ENCODE peak calls at places on chromosomes 1 and 21, in five cellular contexts. S, A, T, N and C are unnamed samples.

GRCh38 chr1:211236633-211237321 is 22.4 kb upstream of the RCOR3 start:
- DNase-seq in S (peak), A (no peak), T (peak), N (no peak), C (peak)

GRCh38 chr1:53604291-53604919 is 134.6 kb downstream of the GLIS1 start:
- DNase-seq in S (no peak), A (no peak), T (no peak), N (no peak), C (no peak)

GRCh38 chr1:26277261-26277661 is 2.6 kb upstream of the SH3BGRL3 start:
- DNase-seq in S (no peak), A (no peak), T (no peak), N (no peak), C (no peak)

GRCh38 chr1:31955917-31956736 is 18.0 kb upstream of the PTP4A2 start:
- DNase-seq in S (peak), A (peak), T (peak), N (peak), C (peak)

GRCh38 chr21:25107708-25108107 is 499.6 kb downstream of the MRPL39 start:
- DNase-seq in S (peak), A (no peak), T (peak), N (no peak), C (peak)

GRCh38 chr1:183023146-183023600 is at the start of gene LAMC1:
- DNase-seq in S (peak), A (peak), T (peak), N (peak), C (peak)

GRCh38 chr21:45549670-45550463 is 7.6 kb upstream of the SLC19A1 start:
- DNase-seq in S (no peak), A (no peak), T (no peak), N (peak), C (no peak)

GRCh38 chr1:94025383-94026340 is 95.3 kb downstream of the ABCA4 start:
- DNase-seq in S (peak), A (no peak), T (peak), N (no peak), C (peak)

GRCh38 chr1:159867322-159868064 is 5.0 kb upstream of the VSIG8 start:
- DNase-seq in S (peak), A (no peak), T (peak), N (no peak), C (peak)

GRCh38 chr1:224177356-224177999 is 5.6 kb upstream of the DEGS1 start:
- DNase-seq in S (no peak), A (no peak), T (no peak), N (no peak), C (no peak)

GRCh38 chr1:223654083-223654482 is 11.4 kb downstream of the CAPN8 start:
- DNase-seq in S (no peak), A (no peak), T (no peak), N (no peak), C (no peak)

GRCh38 chr1:62117416-62117815 is 77.2 kb upstream of the L1TD1 start:
- DNase-seq in S (no peak), A (no peak), T (no peak), N (no peak), C (no peak)

GRCh38 chr1:198212675-198213074 is 55.9 kb downstream of the NEK7 start:
- DNase-seq in S (peak), A (peak), T (peak), N (no peak), C (peak)

GRCh38 chr1:78038071-78038470 is 7.7 kb upstream of the GIPC2 start:
- DNase-seq in S (peak), A (no peak), T (peak), N (no peak), C (peak)

GRCh38 chr1:206041640-206042039 is 11.3 kb upstream of the RHEX start:
- DNase-seq in S (no peak), A (no peak), T (no peak), N (no peak), C (no peak)

GRCh38 chr1:6035719-6036118 is 10.0 kb upstream of the KCNAB2 start:
- DNase-seq in S (no peak), A (no peak), T (no peak), N (no peak), C (no peak)

GRCh38 chr1:6034750-6035096 is 11.0 kb upstream of the KCNAB2 start:
- DNase-seq in S (no peak), A (no peak), T (no peak), N (no peak), C (no peak)

GRCh38 chr1:6033124-6033523 is 12.6 kb upstream of the KCNAB2 start:
- DNase-seq in S (no peak), A (no peak), T (no peak), N (no peak), C (no peak)

GRCh38 chr1:6035265-6035664 is 10.4 kb upstream of the KCNAB2 start:
- DNase-seq in S (no peak), A (no peak), T (no peak), N (no peak), C (no peak)

GRCh38 chr1:6033986-6034749 is 11.5 kb upstream of the KCNAB2 start:
- DNase-seq in S (peak), A (peak), T (peak), N (peak), C (no peak)
- H3K4me3 ChIP-seq in S (no peak), A (no peak), T (no peak), N (no peak), C (no peak)

GRCh38 chr1:234733427-234733826 is 123.4 kb upstream of the IRF2BP2 start:
- DNase-seq in S (no peak), A (no peak), T (no peak), N (no peak), C (no peak)

GRCh38 chr1:234735476-234735875 is 125.5 kb upstream of the IRF2BP2 start:
- DNase-seq in S (no peak), A (no peak), T (no peak), N (no peak), C (no peak)

GRCh38 chr1:234735976-234736375 is 126.0 kb upstream of the IRF2BP2 start:
- DNase-seq in S (no peak), A (no peak), T (no peak), N (no peak), C (no peak)

GRCh38 chr1:234734864-234735263 is 124.9 kb upstream of the IRF2BP2 start:
- DNase-seq in S (no peak), A (no peak), T (no peak), N (no peak), C (no peak)

GRCh38 chr1:234734412-234734835 is 124.4 kb upstream of the IRF2BP2 start:
- DNase-seq in S (no peak), A (no peak), T (no peak), N (no peak), C (no peak)
- TF ChIP-seq CTCF in S (no peak), A (no peak), T (no peak), N (no peak), C (no peak)

DNA sequence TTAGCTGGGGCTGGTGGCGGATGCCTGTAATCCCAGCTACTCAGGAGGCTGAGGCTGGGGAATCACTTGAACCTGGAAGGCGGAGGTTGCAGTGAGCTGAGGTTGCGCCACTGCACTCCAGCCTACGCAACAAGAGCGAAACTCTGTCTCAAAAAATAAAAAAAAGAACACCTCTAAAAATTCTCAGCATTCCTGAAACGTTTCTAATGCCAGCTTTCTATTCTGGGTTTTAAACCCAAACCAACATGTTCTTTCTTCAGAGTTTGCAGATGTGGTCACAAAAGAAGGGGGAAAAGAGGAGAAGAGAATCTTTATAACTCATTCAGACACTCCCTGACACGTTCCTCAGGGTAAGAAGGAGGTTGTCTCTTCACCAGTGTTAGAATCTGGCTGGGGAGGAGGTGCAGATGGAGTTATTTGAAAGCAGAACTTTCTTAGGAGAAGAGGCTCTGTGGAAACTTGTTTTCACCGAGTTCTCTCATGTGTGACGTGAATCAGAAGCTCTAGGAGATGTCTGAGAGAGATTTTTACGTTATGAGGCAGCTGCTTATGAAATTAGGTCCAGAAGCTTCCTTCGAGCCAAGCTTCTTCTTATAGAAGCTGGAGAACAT is 17.8 kb upstream of the CNR2 start:
- DNase-seq in S (peak), A (no peak), T (peak), N (no peak), C (peak)
- H3K4me3 ChIP-seq in S (no peak), A (no peak), T (no peak), N (no peak), C (peak)

DNA sequence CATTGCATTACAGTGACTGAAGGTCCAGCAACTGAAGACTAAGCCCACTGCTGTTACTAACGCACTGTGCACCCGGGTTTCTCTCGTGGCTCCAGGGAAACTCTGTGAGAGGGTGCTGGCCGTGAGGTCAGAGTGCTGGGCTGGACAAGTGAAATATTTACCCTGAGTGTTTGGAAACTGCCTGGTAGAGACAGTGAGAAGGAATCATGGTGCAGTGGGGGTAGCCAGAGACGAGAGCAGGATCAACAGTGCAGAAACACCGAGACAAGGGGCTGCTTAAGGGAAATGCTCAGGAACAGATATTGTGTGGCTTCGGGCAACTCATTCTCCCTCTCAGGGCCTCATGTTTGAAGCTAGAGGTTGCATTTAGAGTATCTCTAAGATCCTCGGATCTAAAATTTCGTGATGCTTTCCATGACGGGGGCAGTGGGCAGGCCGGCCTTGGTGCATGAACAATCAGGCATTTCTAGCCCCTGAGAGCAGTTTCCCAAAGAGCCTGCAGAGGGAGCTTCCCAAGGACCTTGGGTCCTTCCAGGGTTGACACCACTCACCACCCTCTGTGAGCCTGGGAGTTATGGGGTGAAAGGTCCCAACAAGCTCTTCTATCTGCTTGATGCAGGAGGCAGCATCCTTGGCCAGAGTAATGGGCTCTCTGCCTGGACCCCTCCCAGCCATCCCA is 9.7 kb downstream of the CD2 start:
- DNase-seq in S (peak), A (no peak), T (peak), N (no peak), C (no peak)
- TF ChIP-seq CTCF in S (peak), A (peak), T (peak), N (peak), C (peak)

DNA sequence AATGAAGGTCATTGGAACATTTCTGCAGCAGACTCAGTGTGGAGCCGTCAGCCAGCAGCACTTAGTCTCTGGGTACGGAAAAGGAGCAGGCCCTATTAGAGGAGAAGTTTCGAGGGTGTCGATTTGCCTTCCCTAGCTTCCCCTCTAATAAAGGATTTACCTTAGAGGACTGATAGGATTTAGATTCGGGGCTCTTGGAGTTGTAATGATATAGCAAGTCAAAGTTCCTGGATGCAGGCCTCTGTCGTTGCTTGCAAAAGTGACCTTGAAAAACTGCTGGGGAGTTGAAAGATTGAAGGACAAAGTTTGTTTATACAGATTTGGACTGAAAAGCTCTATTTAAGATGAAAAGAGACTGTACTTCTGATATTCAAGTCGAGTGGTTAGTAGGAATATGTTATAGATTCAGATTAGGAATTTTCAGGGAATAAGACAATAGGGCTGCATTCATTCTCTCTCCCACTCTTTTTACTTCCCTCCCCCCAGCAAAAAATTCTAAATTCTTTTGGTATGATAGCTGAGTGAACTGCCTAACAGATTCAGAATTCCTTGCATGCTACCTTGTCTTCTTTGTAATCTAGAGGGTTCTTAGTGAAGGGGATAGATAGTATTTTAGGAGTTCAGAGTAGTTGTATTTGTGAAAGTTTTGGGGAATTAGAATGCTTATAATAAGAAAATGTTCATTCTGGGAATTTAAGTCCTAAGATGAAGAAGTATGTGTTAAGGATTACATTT is 19.2 kb downstream of the NFYC start:
- DNase-seq in S (peak), A (no peak), T (peak), N (no peak), C (peak)
- H3K4me3 ChIP-seq in S (peak), A (peak), T (peak), N (peak), C (peak)